ENCODE peak calls at places on chromosomes 5 and 9, in nine cellular contexts. One of them, this sample, is unnamed.

GRCh38 chr9:94212091-94212490 is 47.0 kb upstream of the ZNF169 start:
- DNase-seq in GM12865: no peak
- DNase-seq in lower lobe of right lung: no peak
- DNase-seq in GM23338: no peak
- DNase-seq in kidney: no peak
- DNase-seq in coronary artery: no peak
- DNase-seq in vagina: no peak
- DNase-seq in BJ: no peak
- DNase-seq in adrenal gland: no peak
- DNase-seq in this sample: no peak

GRCh38 chr5:164094321-164094720 is 588.9 kb downstream of the MAT2B start:
- DNase-seq in GM12865: no peak
- DNase-seq in lower lobe of right lung: no peak
- DNase-seq in GM23338: no peak
- DNase-seq in kidney: no peak
- DNase-seq in coronary artery: no peak
- DNase-seq in vagina: no peak
- DNase-seq in BJ: no peak
- DNase-seq in adrenal gland: no peak
- DNase-seq in this sample: no peak

GRCh38 chr5:98816574-98817222 is 43.2 kb downstream of the RGMB start:
- DNase-seq in GM12865: no peak
- DNase-seq in lower lobe of right lung: peak
- DNase-seq in GM23338: no peak
- DNase-seq in kidney: no peak
- DNase-seq in coronary artery: no peak
- DNase-seq in vagina: no peak
- DNase-seq in BJ: no peak
- DNase-seq in adrenal gland: peak
- DNase-seq in this sample: no peak

GRCh38 chr9:72812622-72813111 is 140.2 kb downstream of the ALDH1A1 start:
- DNase-seq in GM12865: no peak
- DNase-seq in lower lobe of right lung: no peak
- DNase-seq in GM23338: no peak
- DNase-seq in kidney: peak
- DNase-seq in coronary artery: no peak
- DNase-seq in vagina: no peak
- DNase-seq in BJ: no peak
- DNase-seq in adrenal gland: no peak
- DNase-seq in this sample: no peak

GRCh38 chr9:88738708-88739107 is 203.7 kb downstream of the NXNL2 start:
- DNase-seq in GM12865: no peak
- DNase-seq in lower lobe of right lung: no peak
- DNase-seq in GM23338: no peak
- DNase-seq in kidney: no peak
- DNase-seq in coronary artery: no peak
- DNase-seq in vagina: no peak
- DNase-seq in BJ: peak
- DNase-seq in adrenal gland: no peak
- DNase-seq in this sample: peak

GRCh38 chr9:16825971-16826370 is 44.5 kb downstream of the BNC2 start:
- DNase-seq in GM12865: no peak
- DNase-seq in lower lobe of right lung: no peak
- DNase-seq in GM23338: no peak
- DNase-seq in kidney: no peak
- DNase-seq in coronary artery: no peak
- DNase-seq in vagina: no peak
- DNase-seq in BJ: peak
- DNase-seq in adrenal gland: no peak
- DNase-seq in this sample: peak

GRCh38 chr9:8030095-8030494 is 230.5 kb upstream of the DMAC1 start:
- DNase-seq in GM12865: no peak
- DNase-seq in lower lobe of right lung: no peak
- DNase-seq in GM23338: no peak
- DNase-seq in kidney: no peak
- DNase-seq in coronary artery: no peak
- DNase-seq in vagina: no peak
- DNase-seq in BJ: no peak
- DNase-seq in adrenal gland: no peak
- DNase-seq in this sample: no peak

GRCh38 chr9:126219717-126220116 is 106.9 kb upstream of the MVB12B start:
- DNase-seq in GM12865: no peak
- DNase-seq in lower lobe of right lung: no peak
- DNase-seq in GM23338: peak
- DNase-seq in kidney: no peak
- DNase-seq in coronary artery: no peak
- DNase-seq in vagina: no peak
- DNase-seq in BJ: no peak
- DNase-seq in adrenal gland: no peak
- DNase-seq in this sample: no peak

GRCh38 chr5:94469889-94470288 is 148.5 kb downstream of the KIAA0825 start:
- DNase-seq in GM12865: no peak
- DNase-seq in lower lobe of right lung: no peak
- DNase-seq in GM23338: no peak
- DNase-seq in kidney: no peak
- DNase-seq in coronary artery: no peak
- DNase-seq in vagina: no peak
- DNase-seq in BJ: peak
- DNase-seq in adrenal gland: no peak
- DNase-seq in this sample: peak

GRCh38 chr5:137142371-137143243 is 356.5 kb downstream of the SPOCK1 start:
- DNase-seq in GM12865: no peak
- DNase-seq in lower lobe of right lung: no peak
- DNase-seq in GM23338: no peak
- DNase-seq in kidney: peak
- DNase-seq in coronary artery: no peak
- DNase-seq in vagina: peak
- DNase-seq in BJ: peak
- DNase-seq in adrenal gland: peak
- DNase-seq in this sample: peak

GRCh38 chr5:21680196-21680595 is 1172.9 kb downstream of the CDH12 start:
- DNase-seq in GM12865: no peak
- DNase-seq in lower lobe of right lung: no peak
- DNase-seq in GM23338: no peak
- DNase-seq in kidney: no peak
- DNase-seq in coronary artery: no peak
- DNase-seq in vagina: no peak
- DNase-seq in BJ: peak
- DNase-seq in adrenal gland: peak
- DNase-seq in this sample: peak

GRCh38 chr9:4855861-4856260 is 63.1 kb downstream of the RCL1 start:
- DNase-seq in GM12865: no peak
- DNase-seq in lower lobe of right lung: no peak
- DNase-seq in GM23338: no peak
- DNase-seq in kidney: no peak
- DNase-seq in coronary artery: peak
- DNase-seq in vagina: no peak
- DNase-seq in BJ: no peak
- DNase-seq in adrenal gland: no peak
- DNase-seq in this sample: peak

GRCh38 chr5:113450366-113451328 is 15.9 kb upstream of the TSSK1B start:
- DNase-seq in GM12865: no peak
- DNase-seq in lower lobe of right lung: no peak
- DNase-seq in GM23338: no peak
- DNase-seq in kidney: no peak
- DNase-seq in coronary artery: no peak
- DNase-seq in vagina: no peak
- DNase-seq in BJ: no peak
- DNase-seq in adrenal gland: no peak
- DNase-seq in this sample: no peak

GRCh38 chr5:8895599-8895998 is 650.3 kb downstream of the SEMA5A start:
- DNase-seq in GM12865: no peak
- DNase-seq in lower lobe of right lung: no peak
- DNase-seq in GM23338: no peak
- DNase-seq in kidney: no peak
- DNase-seq in coronary artery: no peak
- DNase-seq in vagina: no peak
- DNase-seq in BJ: no peak
- DNase-seq in adrenal gland: no peak
- DNase-seq in this sample: no peak

GRCh38 chr9:131840751-131841702 is 101.2 kb upstream of the RAPGEF1 start:
- DNase-seq in GM12865: no peak
- DNase-seq in lower lobe of right lung: no peak
- DNase-seq in GM23338: no peak
- DNase-seq in kidney: peak
- DNase-seq in coronary artery: no peak
- DNase-seq in vagina: no peak
- DNase-seq in BJ: no peak
- DNase-seq in adrenal gland: no peak
- DNase-seq in this sample: no peak

GRCh38 chr9:99361827-99362226 is 139.7 kb downstream of the SEC61B start:
- DNase-seq in GM12865: no peak
- DNase-seq in lower lobe of right lung: no peak
- DNase-seq in GM23338: peak
- DNase-seq in kidney: no peak
- DNase-seq in coronary artery: no peak
- DNase-seq in vagina: no peak
- DNase-seq in BJ: no peak
- DNase-seq in adrenal gland: no peak
- DNase-seq in this sample: no peak

GRCh38 chr5:100683881-100684280 is 148.7 kb downstream of the FAM174A start:
- DNase-seq in GM12865: no peak
- DNase-seq in lower lobe of right lung: no peak
- DNase-seq in GM23338: no peak
- DNase-seq in kidney: no peak
- DNase-seq in coronary artery: no peak
- DNase-seq in vagina: no peak
- DNase-seq in BJ: no peak
- DNase-seq in adrenal gland: no peak
- DNase-seq in this sample: no peak

GRCh38 chr9:123187131-123187530 is 81.3 kb downstream of the STRBP start:
- DNase-seq in GM12865: no peak
- DNase-seq in lower lobe of right lung: no peak
- DNase-seq in GM23338: no peak
- DNase-seq in kidney: no peak
- DNase-seq in coronary artery: no peak
- DNase-seq in vagina: no peak
- DNase-seq in BJ: no peak
- DNase-seq in adrenal gland: no peak
- DNase-seq in this sample: no peak

GRCh38 chr5:6721442-6721841 is 8.2 kb downstream of the TENT4A start:
- DNase-seq in GM12865: no peak
- DNase-seq in lower lobe of right lung: no peak
- DNase-seq in GM23338: no peak
- DNase-seq in kidney: peak
- DNase-seq in coronary artery: peak
- DNase-seq in vagina: peak
- DNase-seq in BJ: no peak
- DNase-seq in adrenal gland: no peak
- DNase-seq in this sample: no peak

GRCh38 chr5:116358015-116358523 is 216.6 kb downstream of the SEMA6A start:
- DNase-seq in GM12865: no peak
- DNase-seq in lower lobe of right lung: no peak
- DNase-seq in GM23338: no peak
- DNase-seq in kidney: no peak
- DNase-seq in coronary artery: no peak
- DNase-seq in vagina: no peak
- DNase-seq in BJ: no peak
- DNase-seq in adrenal gland: no peak
- DNase-seq in this sample: no peak

GRCh38 chr9:35156781-35157180 is 5.0 kb upstream of the UNC13B start:
- DNase-seq in GM12865: no peak
- DNase-seq in lower lobe of right lung: no peak
- DNase-seq in GM23338: no peak
- DNase-seq in kidney: no peak
- DNase-seq in coronary artery: no peak
- DNase-seq in vagina: no peak
- DNase-seq in BJ: no peak
- DNase-seq in adrenal gland: no peak
- DNase-seq in this sample: no peak
- TF ChIP-seq CTCF in GM12865: no peak
- TF ChIP-seq CTCF in lower lobe of right lung: no peak
- TF ChIP-seq CTCF in GM23338: no peak
- TF ChIP-seq CTCF in kidney: no peak
- TF ChIP-seq CTCF in coronary artery: no peak
- TF ChIP-seq CTCF in vagina: no peak
- TF ChIP-seq CTCF in BJ: no peak
- TF ChIP-seq CTCF in adrenal gland: no peak
- TF ChIP-seq CTCF in this sample: no peak

DNA sequence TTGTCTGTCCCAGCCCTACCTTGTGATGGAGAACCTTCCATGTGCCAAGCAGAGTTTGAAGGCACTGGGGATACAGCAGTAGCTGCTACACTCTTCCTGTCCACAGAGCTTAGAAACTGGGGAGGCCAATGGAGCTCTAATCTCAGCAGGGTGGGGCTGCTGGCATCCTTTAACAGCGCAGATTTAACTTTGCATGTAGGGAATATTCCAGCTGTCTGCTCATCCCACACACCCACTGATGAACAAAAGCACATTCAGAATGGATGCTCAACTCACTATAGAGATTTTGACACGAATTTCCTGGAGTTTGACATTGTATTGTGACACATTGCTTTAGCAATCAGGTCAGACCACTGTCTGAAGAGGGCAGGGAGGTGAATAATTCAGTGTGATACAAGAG is 49.0 kb downstream of the TMEM215 start:
- DNase-seq in GM12865: no peak
- DNase-seq in lower lobe of right lung: no peak
- DNase-seq in GM23338: no peak
- DNase-seq in kidney: no peak
- DNase-seq in coronary artery: no peak
- DNase-seq in vagina: no peak
- DNase-seq in BJ: no peak
- DNase-seq in adrenal gland: no peak
- DNase-seq in this sample: no peak
- H3K4me3 ChIP-seq in GM12865: no peak
- H3K4me3 ChIP-seq in lower lobe of right lung: no peak
- H3K4me3 ChIP-seq in GM23338: no peak
- H3K4me3 ChIP-seq in kidney: no peak
- H3K4me3 ChIP-seq in coronary artery: no peak
- H3K4me3 ChIP-seq in vagina: no peak
- H3K4me3 ChIP-seq in BJ: no peak
- H3K4me3 ChIP-seq in adrenal gland: no peak
- H3K4me3 ChIP-seq in this sample: no peak

DNA sequence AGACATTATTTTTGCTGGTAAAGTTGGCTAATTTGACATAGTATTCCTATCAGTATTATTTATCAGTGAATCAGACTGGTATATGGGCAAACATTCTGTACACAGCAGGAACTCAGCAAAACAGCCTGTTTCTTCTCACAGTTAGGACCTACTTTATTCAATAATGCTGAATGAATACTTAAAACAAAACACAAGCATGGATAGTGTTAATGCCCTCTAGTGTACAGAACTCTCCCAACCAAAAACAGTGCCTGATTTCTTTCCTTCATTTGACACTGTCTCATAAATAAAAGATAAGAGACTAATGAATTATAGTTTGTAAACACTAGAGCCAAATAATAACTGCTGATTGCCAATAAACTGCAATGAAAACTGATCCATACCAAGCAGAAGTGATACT is 1113.3 kb downstream of the PTPRD start:
- DNase-seq in GM12865: no peak
- DNase-seq in lower lobe of right lung: no peak
- DNase-seq in GM23338: no peak
- DNase-seq in kidney: no peak
- DNase-seq in coronary artery: no peak
- DNase-seq in vagina: no peak
- DNase-seq in BJ: no peak
- DNase-seq in adrenal gland: no peak
- DNase-seq in this sample: no peak
- TF ChIP-seq CTCF in GM12865: no peak
- TF ChIP-seq CTCF in lower lobe of right lung: no peak
- TF ChIP-seq CTCF in GM23338: no peak
- TF ChIP-seq CTCF in kidney: no peak
- TF ChIP-seq CTCF in coronary artery: no peak
- TF ChIP-seq CTCF in vagina: no peak
- TF ChIP-seq CTCF in BJ: no peak
- TF ChIP-seq CTCF in adrenal gland: no peak
- TF ChIP-seq CTCF in this sample: no peak

GRCh38 chr5:72166070-72166979 is 59.0 kb downstream of the MAP1B start:
- DNase-seq in GM12865: no peak
- DNase-seq in lower lobe of right lung: no peak
- DNase-seq in GM23338: peak
- DNase-seq in kidney: peak
- DNase-seq in coronary artery: no peak
- DNase-seq in vagina: no peak
- DNase-seq in BJ: no peak
- DNase-seq in adrenal gland: peak
- DNase-seq in this sample: no peak
- H3K4me3 ChIP-seq in GM12865: no peak
- H3K4me3 ChIP-seq in lower lobe of right lung: peak
- H3K4me3 ChIP-seq in GM23338: peak
- H3K4me3 ChIP-seq in kidney: peak
- H3K4me3 ChIP-seq in coronary artery: peak
- H3K4me3 ChIP-seq in vagina: no peak
- H3K4me3 ChIP-seq in BJ: no peak
- H3K4me3 ChIP-seq in adrenal gland: no peak
- H3K4me3 ChIP-seq in this sample: no peak